ENCODE peak calls at places on chromosomes 4 and X, in five cellular contexts. X is colonic mucosa, S is astrocyte of the cerebellum, U is AG09309, K is spleen. F is an unnamed sample.
A peak's percentile ranks its signal among the peaks of the same experiment; 100 is the strongest.

GRCh38 chrX:98068210-98068609 is 1184.5 kb downstream of the RPA4 start:
- DNase-seq in X (no peak), S (no peak), U (no peak), K (no peak), F (no peak)

GRCh38 chrX:55486736-55487135 is 2.9 kb downstream of the USP51 start:
- DNase-seq in X (no peak), S (no peak), U (no peak), K (no peak), F (no peak)

GRCh38 chr4:184893836-184894571 is 68.2 kb upstream of the ACSL1 start:
- DNase-seq in X (no peak), S (no peak), U (no peak), K (no peak), F (no peak)

GRCh38 chrX:13188731-13189309 is 131.0 kb downstream of the ATXN3L start:
- DNase-seq in X (no peak), S (no peak), U (no peak), K (no peak), F (no peak)

GRCh38 chr4:184588893-184589292 is 60.4 kb downstream of the CASP3 start:
- DNase-seq in X (no peak), S (peak; percentile 69), U (no peak), K (no peak), F (no peak)

GRCh38 chr4:94412019-94413017 is 39.4 kb upstream of the PDLIM5 start:
- DNase-seq in X (peak; percentile 21), S (peak; percentile 38), U (peak; percentile 33), K (no peak), F (peak; percentile 94)

GRCh38 chr4:100302061-100303026 is 112.1 kb upstream of the DDIT4L start:
- DNase-seq in X (no peak), S (peak; percentile 27), U (no peak), K (no peak), F (no peak)

GRCh38 chr4:88937081-88937480 is 119.9 kb downstream of the FAM13A start:
- DNase-seq in X (no peak), S (no peak), U (no peak), K (no peak), F (no peak)

GRCh38 chr4:122831515-122832196 is 5.0 kb downstream of the FGF2 start:
- DNase-seq in X (no peak), S (no peak), U (no peak), K (no peak), F (no peak)

GRCh38 chr4:138090145-138090917 is 151.8 kb downstream of the SLC7A11 start:
- DNase-seq in X (peak; percentile 71), S (peak; percentile 61), U (peak; percentile 44), K (no peak), F (no peak)

GRCh38 chr4:87977521-87978278 is 2.2 kb downstream of the SPP1 start:
- DNase-seq in X (no peak), S (no peak), U (no peak), K (no peak), F (no peak)

GRCh38 chr4:83417566-83417965 is 38.1 kb downstream of the HELQ start:
- DNase-seq in X (no peak), S (no peak), U (no peak), K (no peak), F (no peak)

GRCh38 chr4:174273960-174274359 is 9.5 kb downstream of the FBXO8 start:
- DNase-seq in X (no peak), S (no peak), U (no peak), K (no peak), F (no peak)

GRCh38 chrX:129953881-129954280 is 28.6 kb upstream of the BCORL1 start:
- DNase-seq in X (no peak), S (no peak), U (no peak), K (no peak), F (no peak)

GRCh38 chrX:148270499-148270898 is 229.9 kb upstream of the AFF2 start:
- DNase-seq in X (no peak), S (no peak), U (no peak), K (no peak), F (no peak)

GRCh38 chrX:41406211-41406610 is 40.9 kb upstream of the NYX start:
- DNase-seq in X (no peak), S (no peak), U (no peak), K (no peak), F (peak; percentile 27)

GRCh38 chrX:53049127-53049517 is 533 bp downstream of the GPR173 start:
- DNase-seq in X (no peak), S (no peak), U (no peak), K (no peak), F (no peak)

GRCh38 chr4:2958446-2958845 is 4.8 kb downstream of the NOP14 start:
- DNase-seq in X (no peak), S (peak; percentile 39), U (no peak), K (no peak), F (no peak)
- H3K4me3 ChIP-seq in X (no peak overlapping the region), S (no peak overlapping the region), U (no peak overlapping the region), K (no peak overlapping the region), F (no peak overlapping the region)

GRCh38 chr4:43846111-43846587 is 602.5 kb downstream of the KCTD8 start:
- DNase-seq in X (no peak), S (no peak), U (no peak), K (peak; percentile 66), F (no peak)

GRCh38 chr4:43837604-43838003 is 611.0 kb downstream of the KCTD8 start:
- DNase-seq in X (no peak), S (no peak), U (no peak), K (no peak), F (no peak)

GRCh38 chr4:43842594-43842993 is 606.0 kb downstream of the KCTD8 start:
- DNase-seq in X (no peak), S (no peak), U (no peak), K (no peak), F (no peak)

DNA sequence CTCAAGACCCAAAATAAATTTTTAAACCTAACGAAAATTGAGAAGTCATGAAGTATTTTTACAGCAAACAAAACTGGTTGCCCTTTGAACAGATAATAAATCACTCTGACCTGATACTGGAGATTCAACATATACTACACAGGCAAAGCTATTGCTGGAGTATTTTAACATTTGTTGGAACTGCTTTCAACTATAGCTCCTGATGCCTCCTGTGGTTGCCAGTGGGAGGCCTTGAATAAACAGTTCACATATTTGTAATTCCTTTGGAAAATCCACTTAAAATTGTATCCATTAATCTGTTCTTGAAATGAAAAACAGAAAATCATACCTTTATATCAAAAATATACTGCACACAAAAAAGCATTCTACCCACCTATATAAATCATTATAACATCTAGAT is 605.1 kb downstream of the KCTD8 start:
- DNase-seq in X (no peak), S (peak; percentile 36), U (no peak), K (no peak), F (no peak)
- TF ChIP-seq CTCF in X (no peak), S (peak; percentile 37), U (no peak), K (no peak), F (peak; percentile 58)

GRCh38 chrX:107675365-107675654 is 47.0 kb downstream of the PRPS1 start:
- DNase-seq in X (no peak), S (no peak), U (no peak), K (no peak), F (no peak)

GRCh38 chrX:107675823-107676555 is 47.7 kb downstream of the PRPS1 start:
- DNase-seq in X (no peak), S (no peak), U (no peak), K (no peak), F (no peak)

GRCh38 chrX:107677501-107677901 is 49.2 kb downstream of the PRPS1 start:
- DNase-seq in X (no peak), S (no peak), U (no peak), K (no peak), F (no peak)

GRCh38 chrX:107677909-107678308 is 49.6 kb downstream of the PRPS1 start:
- DNase-seq in X (no peak), S (no peak), U (no peak), K (no peak), F (no peak)

DNA sequence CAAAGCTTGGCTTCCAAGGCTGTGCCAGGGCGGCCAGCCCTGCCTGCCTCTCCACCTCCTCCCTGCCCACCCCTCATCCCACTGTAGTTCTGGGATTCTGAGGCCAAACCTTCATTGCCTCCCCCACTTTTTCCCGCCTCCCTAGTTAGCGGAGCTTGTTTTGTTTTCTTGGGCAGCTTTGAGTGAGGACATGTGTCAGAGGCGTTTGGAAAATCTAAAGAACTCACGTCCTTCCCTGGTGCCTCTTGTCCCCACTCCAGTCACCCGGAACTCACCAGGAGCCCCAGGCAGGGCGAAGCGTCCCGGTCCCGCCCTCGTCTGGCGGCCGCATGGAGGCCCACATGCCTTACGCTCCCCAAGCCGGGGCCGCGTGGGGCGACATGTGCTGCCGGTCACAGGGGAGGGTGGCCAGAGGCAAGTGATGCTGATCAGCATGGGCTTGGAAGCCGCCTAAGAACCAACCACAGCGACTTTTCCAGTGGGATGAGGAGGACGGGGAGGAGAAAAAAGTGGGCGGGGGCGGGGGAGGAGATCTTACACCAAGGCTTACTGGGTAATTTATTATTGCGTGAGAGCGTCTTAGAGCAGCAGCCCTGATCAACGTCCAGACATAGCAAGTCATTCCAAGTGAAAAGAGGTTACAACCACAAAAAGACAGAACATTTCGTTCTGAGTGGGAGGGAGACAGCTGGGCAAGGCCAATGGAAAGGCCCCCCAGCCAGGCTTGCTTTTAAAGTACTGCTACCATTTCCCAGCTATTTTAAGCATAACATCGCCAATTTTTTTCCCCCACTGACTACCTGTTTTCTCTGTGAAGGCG is 48.5 kb downstream of the PRPS1 start:
- DNase-seq in X (peak; percentile 75), S (no peak), U (peak; percentile 58), K (peak; percentile 92), F (peak; percentile 51)
- H3K4me3 ChIP-seq in X (peak overlapping the region; percentile 23), S (peak overlapping the region; percentile 56), U (peak overlapping the region; percentile 52), K (peak overlapping the region; percentile 66), F (peak overlapping the region; percentile 42)

GRCh38 chrX:93874554-93874953 is 200.5 kb downstream of the FAM133A start:
- DNase-seq in X (peak; percentile 22), S (peak; percentile 0), U (no peak), K (no peak), F (no peak)
- TF ChIP-seq CTCF in X (no peak), S (peak; percentile 21), U (peak; percentile 45), K (peak; percentile 8), F (peak; percentile 44)

GRCh38 chr4:86450861-86451260 is 91.0 kb upstream of the MAPK10 start:
- DNase-seq in X (no peak), S (no peak), U (no peak), K (no peak), F (no peak)

GRCh38 chr4:86452323-86452995 is 92.6 kb upstream of the MAPK10 start:
- DNase-seq in X (no peak), S (no peak), U (no peak), K (no peak), F (no peak)

GRCh38 chr4:86451560-86452322 is 91.9 kb upstream of the MAPK10 start:
- DNase-seq in X (no peak), S (no peak), U (no peak), K (no peak), F (no peak)

GRCh38 chr4:86450189-86450588 is 90.3 kb upstream of the MAPK10 start:
- DNase-seq in X (no peak), S (no peak), U (no peak), K (no peak), F (no peak)

DNA sequence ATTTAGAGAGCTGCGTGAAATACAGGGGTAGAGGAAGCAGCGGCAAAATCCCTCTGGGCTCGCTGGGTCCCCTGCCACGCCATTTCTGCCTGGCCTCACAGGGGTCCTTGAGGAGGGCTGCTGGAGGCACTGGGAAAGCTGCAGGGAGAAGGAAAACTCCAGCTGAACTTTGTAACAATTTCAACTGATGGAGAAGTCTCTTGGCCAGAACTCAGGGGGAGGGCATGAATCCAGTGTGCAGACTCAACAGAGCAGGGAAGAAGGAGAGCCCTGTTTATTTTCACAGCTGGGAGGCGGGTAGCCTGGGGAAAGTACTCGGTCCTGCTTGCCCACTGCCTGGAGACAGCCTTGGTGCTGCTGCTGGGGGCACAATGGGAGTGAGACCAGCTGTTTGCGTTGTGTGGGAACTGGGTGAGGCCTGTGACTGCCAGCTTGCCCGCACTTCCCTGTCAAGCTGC is 93.2 kb upstream of the MAPK10 start:
- DNase-seq in X (peak; percentile 29), S (no peak), U (no peak), K (no peak), F (no peak)
- H3K4me3 ChIP-seq in X (peak overlapping the region; percentile 13), S (no peak overlapping the region), U (no peak overlapping the region), K (peak overlapping the region; percentile 52), F (no peak overlapping the region)